ENCODE peak calls at places on chromosome 22, in ten cellular contexts. D is NAMALWA; G is head of caudate nucleus; P is IMR-90; S is colonic mucosa; Q is HuH-7.5; F is stimulated activated CD4-positive, alpha-beta T cell treated with anti-CD3 and anti-CD28 coated beads, Interleukin-4, amount 100 ng/mL, for 24 hours; J is Panc1; C is AG20443; K is SK-MEL-5. H is an unnamed sample.

GRCh38 chr22:47304191-47304831 is 541.9 kb downstream of the TBC1D22A start:
- DNase-seq in C (no peak), P (no peak), K (no peak), G (no peak), F (no peak), S (no peak), J (no peak), Q (no peak), D (no peak), H (no peak)

GRCh38 chr22:42972592-42973535 is 42.1 kb downstream of the PACSIN2 start:
- DNase-seq in P (no peak), C (no peak), S (peak), G (no peak), Q (no peak), F (no peak), D (no peak), J (no peak), K (no peak), H (no peak)

GRCh38 chr22:30876925-30877553 is 91.5 kb downstream of the MORC2 start:
- DNase-seq in K (peak), D (no peak), Q (no peak), P (peak), J (no peak), F (no peak), G (peak), S (no peak), C (no peak), H (no peak)

GRCh38 chr22:23500508-23501208 is 79.4 kb downstream of the IGLL1 start:
- DNase-seq in F (no peak), P (no peak), D (no peak), G (no peak), S (no peak), K (no peak), J (no peak), C (no peak), Q (no peak), H (no peak)

GRCh38 chr22:48750826-48751440 is 1076.7 kb downstream of the BRD1 start:
- DNase-seq in K (no peak), J (no peak), D (no peak), C (no peak), P (no peak), G (peak), F (peak), S (no peak), Q (no peak), H (no peak)

GRCh38 chr22:42108848-42109247 is 18.3 kb upstream of the NDUFA6 start:
- DNase-seq in D (no peak), F (no peak), G (no peak), S (no peak), K (no peak), J (no peak), Q (no peak), P (no peak), C (no peak), H (no peak)

GRCh38 chr22:50201191-50202129 is 649 bp downstream of the SELENOO start:
- DNase-seq in K (no peak), P (no peak), S (peak), J (no peak), C (peak), G (no peak), Q (peak), F (no peak), D (no peak), H (no peak)

GRCh38 chr22:38870312-38870741 is 1.7 kb downstream of the CBX6 start:
- DNase-seq in F (peak), Q (peak), C (peak), J (no peak), P (peak), D (peak), K (peak), S (peak), G (peak), H (peak)

GRCh38 chr22:19656541-19657251 is 57.6 kb upstream of the SEPTIN5 start:
- DNase-seq in J (no peak), C (no peak), K (no peak), F (no peak), D (no peak), Q (no peak), S (no peak), G (peak), P (no peak), H (no peak)

GRCh38 chr22:21688706-21689381 is 23.0 kb downstream of the PPIL2 start:
- DNase-seq in C (no peak), J (no peak), Q (no peak), G (no peak), D (no peak), K (no peak), F (no peak), S (no peak), P (no peak), H (no peak)

GRCh38 chr22:32389685-32390084 is 22.4 kb downstream of the RTCB start:
- DNase-seq in F (no peak), C (peak), D (peak), G (no peak), Q (no peak), S (no peak), J (no peak), P (peak), K (peak), H (no peak)

GRCh38 chr22:48881326-48881980 is 946.2 kb downstream of the BRD1 start:
- DNase-seq in S (no peak), Q (no peak), F (no peak), C (no peak), D (no peak), G (no peak), P (no peak), J (no peak), K (no peak), H (no peak)

GRCh38 chr22:44438056-44438455 is 60.0 kb downstream of the RTL6 start:
- DNase-seq in Q (no peak), C (no peak), P (no peak), K (no peak), G (no peak), S (no peak), D (no peak), J (no peak), F (no peak), H (no peak)

GRCh38 chr22:23774922-23775436 is 2.3 kb downstream of the MMP11 start:
- DNase-seq in Q (no peak), J (no peak), K (no peak), C (peak), G (no peak), D (no peak), S (no peak), P (peak), F (no peak), H (no peak)

GRCh38 chr22:22074634-22075381 is 92.2 kb upstream of the TOP3B start:
- DNase-seq in K (no peak), G (peak), Q (no peak), C (no peak), F (no peak), D (no peak), S (no peak), P (no peak), J (no peak), H (no peak)

GRCh38 chr22:44780876-44781275 is 28.5 kb downstream of the ARHGAP8 start:
- DNase-seq in D (no peak), J (no peak), Q (no peak), K (no peak), G (no peak), C (no peak), F (no peak), S (no peak), P (no peak), H (no peak)

GRCh38 chr22:28799834-28800307 is 498 bp downstream of the XBP1 start:
- DNase-seq in G (peak), F (peak), P (peak), D (no peak), J (no peak), C (peak), S (peak), Q (peak), K (peak), H (peak)

GRCh38 chr22:31876156-31877035 is 67.9 kb upstream of the YWHAH start:
- DNase-seq in F (no peak), D (no peak), G (no peak), S (no peak), J (no peak), Q (no peak), K (no peak), C (peak), P (no peak), H (no peak)

H was measured in glomerular endothelial cell.